ENCODE peak calls at places on chromosomes 12 and 14, in five cellular contexts. W is stomach, N is A549, V is K562, A is GM12878. R is an unnamed sample.

GRCh38 chr14:92890830-92891598 is 31.9 kb upstream of the CHGA start:
- DNase-seq in A (no peak), N (no peak), V (no peak), W (no peak), R (no peak)

GRCh38 chr12:115455268-115455681 is 771.3 kb upstream of the TBX3 start:
- DNase-seq in V (no peak), N (no peak), W (no peak), A (no peak), R (no peak)

GRCh38 chr12:12975322-12976077 is 23.5 kb upstream of the GPRC5D start:
- DNase-seq in W (peak), N (peak), V (peak), A (no peak), R (peak)

GRCh38 chr12:76270657-76271358 is 77.4 kb downstream of the BBS10 start:
- DNase-seq in N (no peak), A (no peak), W (no peak), V (no peak), R (no peak)

GRCh38 chr14:35368139-35368460 is 36.4 kb downstream of the NFKBIA start:
- DNase-seq in N (no peak), W (no peak), V (no peak), A (no peak), R (no peak)

GRCh38 chr12:121279507-121279915 is 17.0 kb downstream of the CAMKK2 start:
- DNase-seq in A (no peak), V (no peak), W (no peak), N (no peak), R (peak)

GRCh38 chr14:53306267-53306721 is 153.2 kb upstream of the DDHD1 start:
- DNase-seq in V (peak), N (peak), A (no peak), W (peak), R (peak)

GRCh38 chr12:14454098-14454907 is 88.8 kb downstream of the ATF7IP start:
- DNase-seq in W (no peak), V (peak), N (peak), A (peak), R (no peak)

GRCh38 chr12:52670961-52671360 is 9.2 kb downstream of the KRT1 start:
- DNase-seq in A (no peak), N (no peak), V (no peak), W (no peak), R (no peak)

GRCh38 chr14:60563113-60563512 is 54.2 kb downstream of the SIX6 start:
- DNase-seq in W (no peak), A (no peak), N (no peak), V (no peak), R (no peak)

GRCh38 chr12:107684990-107685359 is 624 bp upstream of the PWP1 start:
- DNase-seq in W (no peak), V (peak), A (no peak), N (peak), R (no peak)

GRCh38 chr14:104746071-104746545 is 6.8 kb upstream of the SIVA1 start:
- DNase-seq in W (no peak), N (no peak), A (peak), V (no peak), R (no peak)

GRCh38 chr12:64216239-64216638 is 5.9 kb downstream of the KICS2 start:
- DNase-seq in N (no peak), W (no peak), V (no peak), A (no peak), R (no peak)

GRCh38 chr12:132084681-132085635 is 59.2 kb downstream of the DDX51 start:
- DNase-seq in W (peak), V (peak), N (peak), A (no peak), R (peak)

GRCh38 chr12:17371491-17372290 is 718.3 kb downstream of the RERGL start:
- DNase-seq in W (no peak), N (no peak), A (no peak), V (no peak), R (no peak)

GRCh38 chr12:132132609-132133430 is 11.3 kb downstream of the DDX51 start:
- DNase-seq in N (no peak), W (no peak), V (no peak), A (no peak), R (no peak)

GRCh38 chr14:80356413-80356812 is 145.1 kb upstream of the DIO2 start:
- DNase-seq in A (no peak), W (no peak), N (peak), V (no peak), R (no peak)

GRCh38 chr14:95220663-95221231 is 63.4 kb upstream of the DICER1 start:
- DNase-seq in A (no peak), V (no peak), W (no peak), N (no peak), R (no peak)

GRCh38 chr12:92533280-92533890 is 169.4 kb upstream of the PLEKHG7 start:
- DNase-seq in A (no peak), N (no peak), V (no peak), W (no peak), R (no peak)

GRCh38 chr12:93803408-93803807 is 126.2 kb downstream of the CRADD start:
- DNase-seq in W (no peak), V (no peak), A (no peak), N (no peak), R (no peak)

GRCh38 chr12:48110691-48111315 is 4.9 kb upstream of the SENP1 start:
- DNase-seq in V (no peak), W (no peak), N (no peak), A (no peak), R (no peak)

GRCh38 chr12:100675432-100675831 is 101.9 kb downstream of the GAS2L3 start:
- DNase-seq in N (no peak), V (no peak), A (no peak), W (no peak), R (no peak)

GRCh38 chr12:80162177-80162576 is 62.8 kb downstream of the OTOGL start:
- DNase-seq in W (no peak), V (no peak), A (no peak), N (no peak), R (no peak)

GRCh38 chr12:34403706-34404376 is 381.5 kb downstream of the ALG10 start:
- DNase-seq in N (no peak), A (no peak), V (peak), W (peak), R (peak)

GRCh38 chr12:92719674-92720073 is 16.9 kb downstream of the PLEKHG7 start:
- DNase-seq in W (no peak), V (no peak), A (no peak), N (no peak), R (no peak)

GRCh38 chr12:112116232-112117060 is 7.9 kb upstream of the NAA25 start:
- DNase-seq in A (no peak), N (peak), V (peak), W (peak), R (peak)

GRCh38 chr14:49986344-49987014 is 93.6 kb downstream of the ARF6 start:
- DNase-seq in N (no peak), V (no peak), W (no peak), A (no peak), R (no peak)

GRCh38 chr12:56193025-56193578 is 3.8 kb upstream of the SMARCC2 start:
- DNase-seq in V (peak), N (peak), A (peak), W (peak), R (peak)

GRCh38 chr12:101720118-101720517 is 19.1 kb downstream of the SYCP3 start:
- DNase-seq in V (no peak), N (no peak), A (no peak), W (no peak), R (no peak)

GRCh38 chr12:60205500-60205899 is 609.7 kb downstream of the SLC16A7 start:
- DNase-seq in A (no peak), N (peak), V (no peak), W (no peak), R (no peak)

GRCh38 chr12:12715459-12716150 is 1.6 kb upstream of the CDKN1B start:
- DNase-seq in A (no peak), W (no peak), N (peak), V (no peak), R (no peak)

DNA sequence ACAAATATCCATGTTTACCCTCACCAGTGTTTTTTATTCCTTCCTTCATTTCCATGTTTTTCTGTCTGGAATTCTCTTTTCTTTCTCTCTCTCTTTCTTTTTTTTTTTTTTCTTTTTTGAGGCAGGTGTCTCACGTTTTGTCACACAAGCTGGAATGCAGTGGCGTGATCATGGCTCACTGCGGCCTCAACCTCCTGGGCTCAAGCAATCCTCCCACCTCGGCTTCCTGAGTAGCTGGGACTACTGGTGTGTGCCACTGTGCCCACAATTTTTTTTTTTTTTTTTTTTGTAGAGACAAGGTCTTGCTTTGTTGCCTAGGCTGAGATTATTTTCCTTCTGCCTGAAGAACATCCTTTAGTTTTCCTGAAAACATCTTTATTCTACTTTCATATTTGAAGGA is 15.0 kb upstream of the AMIGO2 start:
- DNase-seq in N (peak), V (no peak), W (no peak), A (no peak), R (no peak)
- TF ChIP-seq EP300 in N (peak), V (no peak), W (no peak), A (no peak), R (no peak)

GRCh38 chr12:83472350-83472749 is 785.6 kb downstream of the TMTC2 start:
- DNase-seq in N (no peak), A (no peak), W (no peak), V (no peak), R (no peak)

GRCh38 chr12:83470749-83471148 is 784.0 kb downstream of the TMTC2 start:
- DNase-seq in W (no peak), N (no peak), V (no peak), A (no peak), R (no peak)

GRCh38 chr12:83471341-83471740 is 784.6 kb downstream of the TMTC2 start:
- DNase-seq in V (no peak), A (no peak), N (no peak), W (no peak), R (no peak)

GRCh38 chr12:83472772-83473171 is 786.1 kb downstream of the TMTC2 start:
- DNase-seq in N (no peak), A (no peak), V (no peak), W (no peak), R (no peak)

GRCh38 chr12:83468988-83469908 is 782.5 kb downstream of the TMTC2 start:
- DNase-seq in W (no peak), N (no peak), V (no peak), A (no peak), R (no peak)
- TF ChIP-seq EP300 in W (no peak), N (no peak), V (no peak), A (no peak), R (no peak)

DNA sequence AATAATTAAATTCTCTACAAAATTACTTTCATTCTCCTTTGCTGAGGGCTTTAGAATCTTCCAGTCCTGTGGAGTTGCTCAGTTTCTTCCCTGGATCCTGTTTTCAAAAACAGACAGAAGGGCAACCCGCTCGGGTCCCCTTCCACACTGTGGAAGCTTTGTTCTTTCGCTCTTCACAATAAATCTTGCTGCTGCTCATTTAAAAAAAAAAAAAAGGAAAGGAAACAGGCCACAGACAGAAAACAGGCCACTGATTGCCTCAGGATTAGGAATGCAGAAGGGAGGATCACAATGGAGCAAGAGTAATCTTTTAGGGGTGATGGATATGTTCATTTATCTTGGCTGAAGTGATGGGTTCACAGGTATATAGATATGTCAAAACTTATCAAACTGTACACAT is 29.5 kb upstream of the HIGD1C start:
- DNase-seq in V (no peak), W (no peak), A (no peak), N (no peak), R (no peak)
- TF ChIP-seq EP300 in V (no peak), W (no peak), A (no peak), N (no peak), R (no peak)

GRCh38 chr12:54430471-54431075 is 11.5 kb upstream of the ITGA5 start:
- DNase-seq in N (no peak), V (no peak), A (no peak), W (no peak), R (no peak)

GRCh38 chr12:54428050-54429013 is 9.3 kb upstream of the ITGA5 start:
- DNase-seq in V (peak), A (no peak), N (no peak), W (no peak), R (no peak)

GRCh38 chr12:54429014-54429471 is 10.0 kb upstream of the ITGA5 start:
- DNase-seq in W (no peak), N (no peak), V (peak), A (no peak), R (no peak)

GRCh38 chr12:54432815-54433164 is 13.7 kb upstream of the ITGA5 start:
- DNase-seq in A (no peak), N (no peak), W (no peak), V (no peak), R (no peak)

DNA sequence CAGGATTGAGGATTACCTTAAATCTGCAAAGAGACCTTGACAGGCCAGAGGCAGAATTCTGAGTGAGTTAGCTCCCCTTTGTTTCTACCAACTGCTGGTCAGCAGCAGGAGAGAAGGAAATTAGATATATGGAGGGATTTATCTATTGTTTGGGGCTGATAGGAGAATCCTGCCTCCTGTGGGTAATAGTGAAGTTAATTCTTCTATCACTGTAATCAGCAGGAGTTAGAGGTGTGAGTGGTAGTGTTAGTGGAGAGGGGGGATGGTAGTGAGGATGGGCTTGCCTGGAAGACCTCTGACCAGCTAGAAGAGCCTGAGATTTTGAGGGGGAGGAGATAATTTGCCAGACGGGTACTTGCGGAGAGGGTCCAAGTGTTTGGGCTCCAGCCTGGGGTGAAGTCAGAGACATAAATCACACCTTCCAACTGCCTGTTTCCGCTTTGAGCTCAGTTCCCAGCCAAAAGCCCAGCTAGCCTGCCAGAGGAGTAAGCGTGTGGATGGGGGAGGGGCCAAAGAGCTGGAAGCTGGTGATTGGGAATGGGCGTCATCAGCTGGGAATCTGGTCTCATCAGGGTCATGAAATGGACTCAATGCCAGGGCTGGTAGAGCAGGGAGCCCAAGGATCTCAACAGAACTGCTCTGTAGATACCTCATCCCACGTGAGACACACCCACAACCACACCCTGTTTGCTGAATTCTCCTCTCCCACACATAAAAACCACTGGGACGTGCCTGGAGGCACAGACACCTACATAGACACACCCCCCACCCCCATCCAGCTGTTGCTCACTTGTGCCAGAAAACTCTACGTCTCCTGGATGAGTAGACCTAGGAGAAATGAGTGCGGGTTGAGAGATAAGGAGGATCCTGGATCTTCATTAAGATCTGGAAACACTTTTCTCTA is 13.1 kb upstream of the ITGA5 start:
- DNase-seq in V (peak), A (no peak), N (peak), W (peak), R (peak)
- TF ChIP-seq EP300 in V (no peak), A (no peak), N (no peak), W (peak), R (no peak)

DNA sequence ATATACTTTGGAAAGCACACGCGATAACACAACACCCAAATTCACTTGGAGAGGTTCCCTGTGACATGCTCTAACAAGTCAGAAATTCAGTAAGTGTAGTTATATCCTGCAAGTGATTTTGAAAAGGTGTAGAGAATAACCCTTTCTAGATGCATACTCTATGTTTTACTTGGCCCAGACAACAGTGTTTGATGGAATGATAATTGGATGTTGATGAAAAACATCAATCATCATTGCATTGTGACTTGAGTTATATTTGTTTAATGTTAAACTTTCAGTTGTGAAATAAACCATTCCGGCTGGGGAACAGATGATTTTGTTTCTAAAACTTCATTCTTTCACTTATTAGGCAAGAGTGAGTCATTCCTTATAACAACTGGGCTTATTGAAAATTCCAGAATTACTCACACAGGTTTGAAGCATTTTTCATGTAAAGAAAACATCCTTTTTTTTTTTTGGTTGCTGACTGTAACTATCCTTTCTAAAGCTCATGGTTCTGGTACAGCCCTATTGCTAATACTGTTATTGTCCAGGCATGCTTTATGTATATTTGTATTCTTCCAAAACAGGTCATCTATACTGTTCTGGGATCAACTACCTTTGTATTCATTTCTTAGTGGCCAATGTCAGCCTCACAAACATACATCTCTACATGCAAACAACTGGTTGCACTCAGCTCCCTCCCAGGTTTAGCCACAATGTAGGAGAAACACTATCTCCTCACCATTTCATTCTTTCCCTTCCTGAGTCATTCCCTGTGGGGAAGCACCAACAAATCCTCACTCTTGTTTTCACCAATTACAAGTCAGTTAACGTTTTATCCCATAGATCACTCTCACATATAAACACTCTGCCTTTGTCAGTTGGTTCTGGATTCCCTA is 121.2 kb upstream of the LRIG3 start:
- DNase-seq in A (no peak), V (no peak), N (peak), W (no peak), R (no peak)
- TF ChIP-seq EP300 in A (no peak), V (no peak), N (peak), W (no peak), R (no peak)

GRCh38 chr14:99786423-99787051 is 6.7 kb upstream of the EML1 start:
- DNase-seq in N (no peak), W (no peak), A (no peak), V (no peak), R (no peak)
- TF ChIP-seq EP300 in N (no peak), W (peak), A (no peak), V (no peak), R (no peak)

GRCh38 chr14:77809011-77809410 is 9.1 kb downstream of the ADCK1 start:
- DNase-seq in N (no peak), A (no peak), V (no peak), W (no peak), R (no peak)

GRCh38 chr14:77808250-77808649 is 8.3 kb downstream of the ADCK1 start:
- DNase-seq in W (no peak), A (no peak), N (no peak), V (no peak), R (no peak)

DNA sequence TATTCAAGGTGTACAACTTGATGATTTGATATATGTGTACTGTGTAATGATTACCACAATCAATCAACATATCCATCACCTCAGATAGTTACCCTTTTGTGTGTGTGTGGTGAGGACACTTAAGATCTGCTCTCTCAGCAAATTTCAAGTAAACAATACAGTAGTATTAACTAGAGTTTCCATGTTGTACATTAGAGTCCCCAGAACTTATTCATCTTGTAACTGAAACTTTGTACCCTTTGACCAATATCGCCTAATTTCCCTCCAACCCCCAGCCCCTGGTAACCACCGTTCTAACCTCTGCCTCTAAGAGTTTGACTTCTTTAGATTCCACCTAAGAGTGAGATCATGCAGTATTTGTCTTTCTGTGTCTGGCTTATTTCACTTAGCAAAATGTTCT is 12.1 kb downstream of the ADCK1 start:
- DNase-seq in A (peak), N (no peak), W (no peak), V (no peak), R (no peak)
- TF ChIP-seq EP300 in A (no peak), N (no peak), W (no peak), V (no peak), R (no peak)

DNA sequence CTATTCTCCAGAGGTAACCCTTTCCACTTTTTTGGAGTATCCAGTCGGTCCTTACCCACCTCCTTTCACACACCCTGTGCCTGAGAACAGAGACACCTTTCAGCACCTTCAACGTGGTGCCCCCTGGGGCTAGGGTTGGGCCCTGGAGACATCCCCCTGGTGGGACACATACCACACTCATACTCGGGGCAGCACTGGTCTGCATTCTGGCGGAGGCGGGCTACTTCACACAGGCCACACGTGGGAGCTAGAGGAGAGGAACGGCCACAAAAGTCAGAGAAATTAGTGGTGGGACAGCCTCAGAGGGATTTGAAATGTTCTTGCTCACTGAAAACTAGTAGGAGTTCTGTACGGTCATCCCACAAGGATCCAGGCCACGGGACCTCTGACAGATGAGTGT is 39.8 kb upstream of the ANO2 start:
- DNase-seq in W (no peak), V (no peak), A (no peak), N (no peak), R (no peak)
- TF ChIP-seq EP300 in W (no peak), V (no peak), A (no peak), N (no peak), R (no peak)

GRCh38 chr12:125065021-125065752 is at the start of gene AACS:
- DNase-seq in V (peak), N (peak), A (no peak), W (peak), R (peak)
- TF ChIP-seq EP300 in V (no peak), N (no peak), A (no peak), W (no peak), R (no peak)